ENCODE peak calls at places on chromosomes 2 and 18, in seven cellular contexts. One of them, this sample, is unnamed.

GRCh38 chr18:3323900-3324299 is 62.0 kb downstream of the MYL12B start:
- DNase-seq in foreskin fibroblast: peak; percentile 12
- DNase-seq in NCI-H345: no peak
- DNase-seq in activated naive CD4-positive, alpha-beta T cell treated with anti-CD3 and anti-CD28 coated beads, Interleukin-2, amount 10 ng/mL, durations not matched to agents 7 days and 5 days: no peak
- DNase-seq in germinal center: no peak
- DNase-seq in SW480: no peak
- DNase-seq in progenitor cell of endocrine pancreas: no peak
- DNase-seq in this sample: peak; percentile 19

GRCh38 chr2:211068108-211068780 is 511.8 kb downstream of the CPS1 start:
- DNase-seq in activated naive CD4-positive, alpha-beta T cell treated with anti-CD3 and anti-CD28 coated beads, Interleukin-2, amount 10 ng/mL, durations not matched to agents 7 days and 5 days: no peak
- DNase-seq in germinal center: no peak
- DNase-seq in NCI-H345: no peak
- DNase-seq in SW480: no peak
- DNase-seq in foreskin fibroblast: no peak
- DNase-seq in progenitor cell of endocrine pancreas: no peak
- DNase-seq in this sample: no peak

GRCh38 chr2:239690651-239691631 is 290.1 kb upstream of the HDAC4 start:
- DNase-seq in progenitor cell of endocrine pancreas: no peak
- DNase-seq in foreskin fibroblast: no peak
- DNase-seq in SW480: no peak
- DNase-seq in NCI-H345: no peak
- DNase-seq in germinal center: no peak
- DNase-seq in activated naive CD4-positive, alpha-beta T cell treated with anti-CD3 and anti-CD28 coated beads, Interleukin-2, amount 10 ng/mL, durations not matched to agents 7 days and 5 days: no peak
- DNase-seq in this sample: no peak

GRCh38 chr2:8171608-8172007 is 510.2 kb upstream of the ID2 start:
- DNase-seq in SW480: no peak
- DNase-seq in progenitor cell of endocrine pancreas: no peak
- DNase-seq in germinal center: no peak
- DNase-seq in foreskin fibroblast: peak; percentile 38
- DNase-seq in activated naive CD4-positive, alpha-beta T cell treated with anti-CD3 and anti-CD28 coated beads, Interleukin-2, amount 10 ng/mL, durations not matched to agents 7 days and 5 days: no peak
- DNase-seq in NCI-H345: no peak
- DNase-seq in this sample: no peak

GRCh38 chr2:27376866-27377617 is 3.5 kb downstream of the ZNF513 start:
- DNase-seq in NCI-H345: no peak
- DNase-seq in foreskin fibroblast: no peak
- DNase-seq in activated naive CD4-positive, alpha-beta T cell treated with anti-CD3 and anti-CD28 coated beads, Interleukin-2, amount 10 ng/mL, durations not matched to agents 7 days and 5 days: no peak
- DNase-seq in progenitor cell of endocrine pancreas: no peak
- DNase-seq in germinal center: no peak
- DNase-seq in SW480: no peak
- DNase-seq in this sample: no peak

GRCh38 chr2:145845207-145845894 is 1325.4 kb upstream of the ZEB2 start:
- DNase-seq in foreskin fibroblast: peak; percentile 43
- DNase-seq in progenitor cell of endocrine pancreas: no peak
- DNase-seq in NCI-H345: peak; percentile 40
- DNase-seq in germinal center: peak; percentile 22
- DNase-seq in SW480: no peak
- DNase-seq in activated naive CD4-positive, alpha-beta T cell treated with anti-CD3 and anti-CD28 coated beads, Interleukin-2, amount 10 ng/mL, durations not matched to agents 7 days and 5 days: no peak
- DNase-seq in this sample: no peak

GRCh38 chr2:165572155-165572554 is 102.7 kb downstream of the CSRNP3 start:
- DNase-seq in SW480: peak; percentile 20
- DNase-seq in germinal center: no peak
- DNase-seq in progenitor cell of endocrine pancreas: no peak
- DNase-seq in foreskin fibroblast: no peak
- DNase-seq in activated naive CD4-positive, alpha-beta T cell treated with anti-CD3 and anti-CD28 coated beads, Interleukin-2, amount 10 ng/mL, durations not matched to agents 7 days and 5 days: no peak
- DNase-seq in NCI-H345: peak; percentile 82
- DNase-seq in this sample: no peak

GRCh38 chr18:73563345-73563744 is 584.3 kb downstream of the FBXO15 start:
- DNase-seq in germinal center: no peak
- DNase-seq in foreskin fibroblast: peak; percentile 88
- DNase-seq in NCI-H345: no peak
- DNase-seq in progenitor cell of endocrine pancreas: no peak
- DNase-seq in SW480: no peak
- DNase-seq in activated naive CD4-positive, alpha-beta T cell treated with anti-CD3 and anti-CD28 coated beads, Interleukin-2, amount 10 ng/mL, durations not matched to agents 7 days and 5 days: no peak
- DNase-seq in this sample: no peak

GRCh38 chr2:10185046-10185445 is 62.5 kb downstream of the RRM2 start:
- DNase-seq in activated naive CD4-positive, alpha-beta T cell treated with anti-CD3 and anti-CD28 coated beads, Interleukin-2, amount 10 ng/mL, durations not matched to agents 7 days and 5 days: no peak
- DNase-seq in NCI-H345: no peak
- DNase-seq in germinal center: no peak
- DNase-seq in progenitor cell of endocrine pancreas: no peak
- DNase-seq in SW480: no peak
- DNase-seq in foreskin fibroblast: peak; percentile 26
- DNase-seq in this sample: no peak

GRCh38 chr2:128437181-128437520 is 118.5 kb upstream of the HS6ST1 start:
- DNase-seq in SW480: no peak
- DNase-seq in progenitor cell of endocrine pancreas: no peak
- DNase-seq in NCI-H345: no peak
- DNase-seq in activated naive CD4-positive, alpha-beta T cell treated with anti-CD3 and anti-CD28 coated beads, Interleukin-2, amount 10 ng/mL, durations not matched to agents 7 days and 5 days: no peak
- DNase-seq in foreskin fibroblast: no peak
- DNase-seq in germinal center: no peak
- DNase-seq in this sample: no peak

This sample was measured in KBM-7.